ENCODE peak calls at places on chromosomes 12 and 14, in eight cellular contexts. One of them, this sample, is unnamed.

GRCh38 chr14:64654072-64654899 is 49.9 kb upstream of the PLEKHG3 start:
- DNase-seq in heart right ventricle: no peak
- DNase-seq in gastrocnemius medialis: no peak
- DNase-seq in left lung: no peak
- DNase-seq in foreskin keratinocyte: no peak
- DNase-seq in coronary artery: no peak
- DNase-seq in esophagus muscularis mucosa: no peak
- DNase-seq in A673: no peak
- DNase-seq in this sample: no peak

GRCh38 chr14:104877806-104878550 is 12.9 kb downstream of the CEP170B start:
- DNase-seq in heart right ventricle: no peak
- DNase-seq in gastrocnemius medialis: no peak
- DNase-seq in left lung: no peak
- DNase-seq in foreskin keratinocyte: no peak
- DNase-seq in coronary artery: no peak
- DNase-seq in esophagus muscularis mucosa: no peak
- DNase-seq in A673: no peak
- DNase-seq in this sample: no peak

GRCh38 chr12:38258411-38258810 is 58.2 kb upstream of the ALG10B start:
- DNase-seq in heart right ventricle: no peak
- DNase-seq in gastrocnemius medialis: no peak
- DNase-seq in left lung: no peak
- DNase-seq in foreskin keratinocyte: no peak
- DNase-seq in coronary artery: no peak
- DNase-seq in esophagus muscularis mucosa: no peak
- DNase-seq in A673: no peak
- DNase-seq in this sample: no peak

GRCh38 chr12:122368361-122369073 is 54.0 kb downstream of the CLIP1 start:
- DNase-seq in heart right ventricle: no peak
- DNase-seq in gastrocnemius medialis: no peak
- DNase-seq in left lung: no peak
- DNase-seq in foreskin keratinocyte: no peak
- DNase-seq in coronary artery: no peak
- DNase-seq in esophagus muscularis mucosa: no peak
- DNase-seq in A673: peak; percentile 78
- DNase-seq in this sample: no peak

GRCh38 chr12:4353785-4354208 is 25.7 kb downstream of the FGF23 start:
- DNase-seq in heart right ventricle: no peak
- DNase-seq in gastrocnemius medialis: no peak
- DNase-seq in left lung: no peak
- DNase-seq in foreskin keratinocyte: no peak
- DNase-seq in coronary artery: no peak
- DNase-seq in esophagus muscularis mucosa: no peak
- DNase-seq in A673: peak; percentile 24
- DNase-seq in this sample: no peak

GRCh38 chr12:122026706-122027328 is 5.1 kb downstream of the BCL7A start:
- DNase-seq in heart right ventricle: no peak
- DNase-seq in gastrocnemius medialis: no peak
- DNase-seq in left lung: no peak
- DNase-seq in foreskin keratinocyte: no peak
- DNase-seq in coronary artery: no peak
- DNase-seq in esophagus muscularis mucosa: no peak
- DNase-seq in A673: no peak
- DNase-seq in this sample: no peak

GRCh38 chr14:90511795-90512331 is 115.0 kb downstream of the CALM1 start:
- DNase-seq in heart right ventricle: no peak
- DNase-seq in gastrocnemius medialis: no peak
- DNase-seq in left lung: no peak
- DNase-seq in foreskin keratinocyte: no peak
- DNase-seq in coronary artery: no peak
- DNase-seq in esophagus muscularis mucosa: no peak
- DNase-seq in A673: no peak
- DNase-seq in this sample: no peak

GRCh38 chr12:123531091-123531490 is 2.4 kb downstream of the RILPL1 start:
- DNase-seq in heart right ventricle: peak; percentile 52
- DNase-seq in gastrocnemius medialis: peak; percentile 83
- DNase-seq in left lung: no peak
- DNase-seq in foreskin keratinocyte: no peak
- DNase-seq in coronary artery: no peak
- DNase-seq in esophagus muscularis mucosa: no peak
- DNase-seq in A673: no peak
- DNase-seq in this sample: no peak

GRCh38 chr12:99284161-99284560 is 363.4 kb upstream of the GARIN6 start:
- DNase-seq in heart right ventricle: no peak
- DNase-seq in gastrocnemius medialis: no peak
- DNase-seq in left lung: no peak
- DNase-seq in foreskin keratinocyte: no peak
- DNase-seq in coronary artery: no peak
- DNase-seq in esophagus muscularis mucosa: no peak
- DNase-seq in A673: no peak
- DNase-seq in this sample: no peak

GRCh38 chr14:22837059-22837749 is 819 bp downstream of the MMP14 start:
- DNase-seq in heart right ventricle: peak; percentile 81
- DNase-seq in gastrocnemius medialis: no peak
- DNase-seq in left lung: peak; percentile 44
- DNase-seq in foreskin keratinocyte: no peak
- DNase-seq in coronary artery: peak; percentile 84
- DNase-seq in esophagus muscularis mucosa: no peak
- DNase-seq in A673: peak; percentile 74
- DNase-seq in this sample: peak; percentile 85

GRCh38 chr14:22838631-22839041 is 2.3 kb downstream of the MMP14 start:
- DNase-seq in heart right ventricle: peak; percentile 23
- DNase-seq in gastrocnemius medialis: no peak
- DNase-seq in left lung: peak; percentile 65
- DNase-seq in foreskin keratinocyte: peak; percentile 44
- DNase-seq in coronary artery: peak; percentile 76
- DNase-seq in esophagus muscularis mucosa: no peak
- DNase-seq in A673: no peak
- DNase-seq in this sample: peak; percentile 69

GRCh38 chr14:22836301-22837058 is at the start of gene MMP14:
- DNase-seq in heart right ventricle: peak; percentile 76
- DNase-seq in gastrocnemius medialis: peak; percentile 74
- DNase-seq in left lung: peak; percentile 77
- DNase-seq in foreskin keratinocyte: peak; percentile 45
- DNase-seq in coronary artery: peak; percentile 93
- DNase-seq in esophagus muscularis mucosa: peak; percentile 96
- DNase-seq in A673: peak; percentile 83
- DNase-seq in this sample: peak; percentile 67

GRCh38 chr14:22839159-22839779 is 2.9 kb downstream of the MMP14 start:
- DNase-seq in heart right ventricle: no peak
- DNase-seq in gastrocnemius medialis: peak; percentile 69
- DNase-seq in left lung: peak; percentile 32
- DNase-seq in foreskin keratinocyte: peak; percentile 86
- DNase-seq in coronary artery: no peak
- DNase-seq in esophagus muscularis mucosa: no peak
- DNase-seq in A673: no peak
- DNase-seq in this sample: no peak

DNA sequence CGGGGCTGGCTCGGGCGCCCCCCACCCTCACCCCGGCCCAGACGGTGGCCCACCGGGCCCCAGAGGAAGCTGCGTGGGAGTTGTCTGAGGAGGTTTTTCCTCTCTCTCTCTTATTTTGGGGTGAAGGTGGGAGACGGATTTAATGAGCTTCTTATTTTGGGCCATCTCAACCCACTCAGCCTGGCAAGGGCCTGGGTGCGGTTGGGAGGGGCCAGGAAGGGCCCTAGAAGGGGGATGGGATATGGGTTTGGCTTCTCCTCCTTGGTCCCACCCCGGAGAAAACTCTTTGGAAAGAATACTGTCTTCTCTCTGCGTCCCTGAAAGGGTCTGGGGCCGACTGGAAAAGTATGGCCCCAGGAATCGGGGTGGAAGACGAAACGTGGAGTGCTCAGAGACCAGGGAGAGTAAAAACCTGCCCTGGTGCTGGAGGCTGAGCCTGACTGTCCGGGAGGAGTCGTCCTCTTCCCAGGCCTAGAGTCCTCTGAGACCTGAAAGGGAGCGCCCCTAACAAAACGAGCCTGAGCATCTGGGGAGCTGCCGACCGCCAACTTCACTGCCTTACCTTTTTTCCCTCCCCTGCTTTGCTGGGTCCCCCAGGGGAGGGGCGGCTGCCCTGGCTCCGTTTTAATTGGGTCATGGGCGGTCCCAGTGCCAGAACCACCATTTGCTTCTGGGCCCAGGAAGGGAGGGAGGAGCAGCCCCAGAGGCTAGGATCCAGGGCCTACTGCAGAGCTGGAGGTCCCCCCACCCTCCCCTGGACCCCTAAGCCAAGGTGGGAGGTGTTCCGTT is 1.6 kb downstream of the MMP14 start:
- DNase-seq in heart right ventricle: peak; percentile 45
- DNase-seq in gastrocnemius medialis: peak; percentile 77
- DNase-seq in left lung: peak; percentile 46
- DNase-seq in foreskin keratinocyte: peak; percentile 32
- DNase-seq in coronary artery: peak; percentile 87
- DNase-seq in esophagus muscularis mucosa: no peak
- DNase-seq in A673: peak; percentile 55
- DNase-seq in this sample: peak; percentile 51
- H3K27ac ChIP-seq in heart right ventricle: peak overlapping the region; percentile 94
- H3K27ac ChIP-seq in gastrocnemius medialis: peak overlapping the region; percentile 75
- H3K27ac ChIP-seq in left lung: peak overlapping the region; percentile 95
- H3K27ac ChIP-seq in foreskin keratinocyte: peak overlapping the region; percentile 86
- H3K27ac ChIP-seq in coronary artery: peak overlapping the region; percentile 99
- H3K27ac ChIP-seq in esophagus muscularis mucosa: peak overlapping the region; percentile 96
- H3K27ac ChIP-seq in A673: peak overlapping the region; percentile 89
- H3K27ac ChIP-seq in this sample: peak overlapping the region; percentile 91

DNA sequence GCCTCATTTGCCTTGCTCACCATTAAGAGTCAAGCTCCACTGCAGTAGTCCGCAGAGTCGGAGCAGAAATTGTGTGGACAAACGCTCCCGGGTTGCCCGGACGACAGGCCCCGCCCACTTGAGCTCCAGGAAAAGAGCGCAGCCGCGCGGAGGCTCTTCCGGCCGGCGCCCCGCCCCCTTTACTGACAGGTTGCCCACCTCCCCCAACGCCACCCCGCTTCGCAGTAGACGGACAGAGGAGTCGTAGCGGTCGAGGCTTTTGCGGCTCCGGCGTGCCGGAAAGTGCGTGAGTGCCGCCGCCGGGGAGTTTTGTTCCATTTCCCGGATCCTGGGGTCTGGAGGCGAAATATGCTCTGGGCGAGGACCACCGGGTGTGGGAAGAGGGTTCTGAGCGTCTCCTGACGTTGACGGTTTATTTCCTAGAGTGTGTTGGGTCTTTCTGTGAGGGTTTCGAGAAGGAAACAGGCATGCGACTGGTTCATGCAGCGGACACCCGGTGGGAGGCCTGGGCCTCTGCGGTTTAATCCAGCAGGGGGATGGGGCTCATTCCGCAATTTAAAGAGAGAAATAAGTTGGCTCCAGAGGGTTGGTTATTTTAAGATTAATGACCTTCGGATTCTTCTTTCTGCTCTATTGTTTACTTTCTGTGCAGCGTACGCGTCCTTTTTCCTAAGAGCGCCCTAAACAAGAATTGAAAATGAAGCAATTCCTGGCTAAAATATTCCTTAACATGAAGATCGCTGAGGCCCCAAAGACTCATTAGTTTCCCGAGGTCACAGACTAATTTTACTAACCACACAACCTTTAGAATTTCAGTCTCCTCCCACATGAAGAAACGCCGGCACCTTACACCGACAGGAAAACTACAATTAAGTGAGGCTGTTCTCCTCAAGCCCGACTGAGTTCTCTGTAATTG is at the start of the genes DNAI7 and ETFRF1:
- DNase-seq in heart right ventricle: peak; percentile 98
- DNase-seq in gastrocnemius medialis: peak; percentile 95
- DNase-seq in left lung: peak; percentile 97
- DNase-seq in foreskin keratinocyte: peak; percentile 60
- DNase-seq in coronary artery: peak; percentile 99
- DNase-seq in esophagus muscularis mucosa: peak; percentile 99
- DNase-seq in A673: peak; percentile 98
- DNase-seq in this sample: peak; percentile 99
- TF ChIP-seq CTCF in heart right ventricle: no peak
- TF ChIP-seq CTCF in gastrocnemius medialis: no peak
- TF ChIP-seq CTCF in left lung: no peak
- TF ChIP-seq CTCF in foreskin keratinocyte: no peak
- TF ChIP-seq CTCF in coronary artery: no peak
- TF ChIP-seq CTCF in esophagus muscularis mucosa: no peak
- TF ChIP-seq CTCF in A673: no peak
- TF ChIP-seq CTCF in this sample: peak; percentile 9

GRCh38 chr14:96206461-96206860 is 1.8 kb downstream of the BDKRB2 start:
- DNase-seq in heart right ventricle: no peak
- DNase-seq in gastrocnemius medialis: no peak
- DNase-seq in left lung: no peak
- DNase-seq in foreskin keratinocyte: no peak
- DNase-seq in coronary artery: no peak
- DNase-seq in esophagus muscularis mucosa: no peak
- DNase-seq in A673: peak; percentile 16
- DNase-seq in this sample: no peak
- H3K27ac ChIP-seq in heart right ventricle: no peak overlapping the region
- H3K27ac ChIP-seq in gastrocnemius medialis: no peak overlapping the region
- H3K27ac ChIP-seq in left lung: no peak overlapping the region
- H3K27ac ChIP-seq in foreskin keratinocyte: peak overlapping the region; percentile 73
- H3K27ac ChIP-seq in coronary artery: peak overlapping the region; percentile 81
- H3K27ac ChIP-seq in esophagus muscularis mucosa: peak overlapping the region; percentile 85
- H3K27ac ChIP-seq in A673: no peak overlapping the region
- H3K27ac ChIP-seq in this sample: no peak overlapping the region

GRCh38 chr12:8950702-8951478 is 1.4 kb upstream of the M6PR start:
- DNase-seq in heart right ventricle: no peak
- DNase-seq in gastrocnemius medialis: no peak
- DNase-seq in left lung: no peak
- DNase-seq in foreskin keratinocyte: peak; percentile 1
- DNase-seq in coronary artery: no peak
- DNase-seq in esophagus muscularis mucosa: no peak
- DNase-seq in A673: no peak
- DNase-seq in this sample: no peak

GRCh38 chr12:8949525-8950286 is at the start of gene M6PR:
- DNase-seq in heart right ventricle: peak; percentile 95
- DNase-seq in gastrocnemius medialis: peak; percentile 91
- DNase-seq in left lung: peak; percentile 96
- DNase-seq in foreskin keratinocyte: peak; percentile 94
- DNase-seq in coronary artery: peak; percentile 97
- DNase-seq in esophagus muscularis mucosa: peak; percentile 99
- DNase-seq in A673: peak; percentile 97
- DNase-seq in this sample: peak; percentile 76

GRCh38 chr12:8948711-8949524 is 527 bp downstream of the M6PR start:
- DNase-seq in heart right ventricle: peak; percentile 16
- DNase-seq in gastrocnemius medialis: no peak
- DNase-seq in left lung: peak; percentile 31
- DNase-seq in foreskin keratinocyte: peak; percentile 24
- DNase-seq in coronary artery: no peak
- DNase-seq in esophagus muscularis mucosa: no peak
- DNase-seq in A673: peak; percentile 57
- DNase-seq in this sample: no peak

GRCh38 chr12:8951744-8952143 is 2.3 kb upstream of the M6PR start:
- DNase-seq in heart right ventricle: no peak
- DNase-seq in gastrocnemius medialis: no peak
- DNase-seq in left lung: no peak
- DNase-seq in foreskin keratinocyte: no peak
- DNase-seq in coronary artery: no peak
- DNase-seq in esophagus muscularis mucosa: no peak
- DNase-seq in A673: no peak
- DNase-seq in this sample: no peak

DNA sequence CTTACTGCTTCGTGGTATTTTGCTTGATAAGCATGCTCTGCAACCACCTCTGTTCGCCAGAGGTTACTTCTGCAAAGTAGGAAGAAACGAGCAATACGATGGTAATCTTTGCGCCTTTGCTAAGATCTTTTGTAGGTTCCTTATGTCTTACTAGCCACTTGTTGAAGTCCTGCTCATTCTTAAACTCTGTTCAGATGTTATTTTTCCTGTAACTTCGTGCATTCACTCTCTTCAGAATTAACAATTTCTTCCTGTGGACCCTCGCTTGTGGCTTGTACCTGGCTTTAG is 786 bp upstream of the M6PR start:
- DNase-seq in heart right ventricle: no peak
- DNase-seq in gastrocnemius medialis: no peak
- DNase-seq in left lung: no peak
- DNase-seq in foreskin keratinocyte: no peak
- DNase-seq in coronary artery: no peak
- DNase-seq in esophagus muscularis mucosa: no peak
- DNase-seq in A673: no peak
- DNase-seq in this sample: no peak
- TF ChIP-seq CTCF in heart right ventricle: no peak
- TF ChIP-seq CTCF in gastrocnemius medialis: no peak
- TF ChIP-seq CTCF in left lung: no peak
- TF ChIP-seq CTCF in foreskin keratinocyte: no peak
- TF ChIP-seq CTCF in coronary artery: no peak
- TF ChIP-seq CTCF in esophagus muscularis mucosa: no peak
- TF ChIP-seq CTCF in A673: no peak
- TF ChIP-seq CTCF in this sample: no peak